ENCODE peak calls at places on chromosomes 13 and 19, in five cellular contexts. I, F, R, M and Z are unnamed samples.
A peak's percentile ranks its signal among the peaks of the same experiment; 100 is the strongest.

GRCh38 chr13:93249259-93249917 is 22.8 kb downstream of the GPC6 start:
- DNase-seq in F (no peak), I (no peak), M (peak; percentile 94), R (no peak), Z (no peak)

GRCh38 chr13:113802090-113802531 is 43.1 kb downstream of the TMEM255B start:
- DNase-seq in I (no peak), F (no peak), R (no peak), M (peak; percentile 78), Z (no peak)

GRCh38 chr13:51797664-51798488 is 6.1 kb downstream of the DHRS12 start:
- DNase-seq in F (peak; percentile 51), R (peak; percentile 45), M (peak; percentile 68), I (no peak), Z (peak; percentile 61)

GRCh38 chr19:56105090-56105701 is 15.9 kb downstream of the ZNF787 start:
- DNase-seq in F (peak; percentile 79), M (no peak), I (peak; percentile 45), R (peak; percentile 35), Z (peak; percentile 58)

GRCh38 chr13:23610966-23611486 is 40.8 kb downstream of the TNFRSF19 start:
- DNase-seq in R (no peak), M (no peak), I (no peak), F (no peak), Z (no peak)

GRCh38 chr13:112652512-112653458 is 37.1 kb upstream of the ATP11A start:
- DNase-seq in R (no peak), M (peak; percentile 41), I (no peak), F (no peak), Z (no peak)

GRCh38 chr13:97076898-97077297 is 82.6 kb upstream of the OXGR1 start:
- DNase-seq in F (no peak), M (no peak), R (no peak), I (no peak), Z (no peak)

GRCh38 chr13:79485014-79485441 is 4.1 kb downstream of the NDFIP2 start:
- DNase-seq in I (no peak), M (peak; percentile 5), F (no peak), R (no peak), Z (no peak)

GRCh38 chr19:1266818-1267440 is 2.2 kb upstream of the CIRBP start:
- DNase-seq in I (peak; percentile 88), M (no peak), R (peak; percentile 71), F (no peak), Z (no peak)

GRCh38 chr13:54614729-54615128 is 1586.1 kb downstream of the OLFM4 start:
- DNase-seq in F (no peak), I (no peak), M (no peak), R (no peak), Z (no peak)

GRCh38 chr19:15248648-15249559 is 16.7 kb upstream of the EPHX3 start:
- DNase-seq in F (no peak), R (no peak), M (peak; percentile 81), I (no peak), Z (no peak)

GRCh38 chr13:79547211-79547610 is 66.3 kb downstream of the NDFIP2 start:
- DNase-seq in F (no peak), R (no peak), I (no peak), M (no peak), Z (no peak)

GRCh38 chr13:18212873-18213272 is 968.8 kb downstream of the TUBA3C start:
- DNase-seq in I (no peak), F (no peak), R (no peak), M (no peak), Z (no peak)

GRCh38 chr13:72698164-72698563 is 29.3 kb downstream of the MZT1 start:
- DNase-seq in I (no peak), M (no peak), F (no peak), R (no peak), Z (no peak)

GRCh38 chr19:57558525-57558924 is 1.1 kb downstream of the ZNF550 start:
- DNase-seq in R (no peak), F (no peak), M (no peak), I (no peak), Z (no peak)

GRCh38 chr19:45693168-45693788 is 812 bp downstream of the QPCTL start:
- DNase-seq in F (peak; percentile 53), R (peak; percentile 65), M (peak; percentile 32), I (peak; percentile 82), Z (peak; percentile 73)

GRCh38 chr19:2983351-2984195 is 6.2 kb downstream of the TLE6 start:
- DNase-seq in R (no peak), M (peak; percentile 69), F (no peak), I (no peak), Z (peak; percentile 46)

GRCh38 chr19:35633727-35634440 is 5.0 kb downstream of the RBM42 start:
- DNase-seq in I (no peak), M (no peak), R (no peak), F (no peak), Z (no peak)

GRCh38 chr19:51607077-51607476 is 23.1 kb downstream of the SIGLEC5 start:
- DNase-seq in M (no peak), R (no peak), F (peak; percentile 87), I (no peak), Z (peak; percentile 88)